ENCODE peak calls at places on chromosomes 4 and X, in ten cellular contexts. One of them, this sample, is unnamed.

GRCh38 chr4:70515342-70516245 is 2.8 kb upstream of the AMTN start:
- DNase-seq in WERI-Rb-1: no peak
- DNase-seq in sigmoid colon: no peak
- DNase-seq in tibial nerve: no peak
- DNase-seq in adrenal gland: no peak
- DNase-seq in RWPE2: no peak
- DNase-seq in pancreas: no peak
- DNase-seq in AG09319: no peak
- DNase-seq in activated B cell treated with CpG ODN at 0.5 μM for 24 hours: no peak
- DNase-seq in Peyer's patch: no peak
- DNase-seq in this sample: no peak

GRCh38 chr4:15938182-15938581 is 358 bp downstream of the FGFBP1 start:
- DNase-seq in WERI-Rb-1: no peak
- DNase-seq in sigmoid colon: no peak
- DNase-seq in tibial nerve: no peak
- DNase-seq in adrenal gland: no peak
- DNase-seq in RWPE2: peak; percentile 93
- DNase-seq in pancreas: peak; percentile 27
- DNase-seq in AG09319: no peak
- DNase-seq in activated B cell treated with CpG ODN at 0.5 μM for 24 hours: no peak
- DNase-seq in Peyer's patch: peak; percentile 86
- DNase-seq in this sample: no peak

GRCh38 chrX:106917830-106918500 is 2.2 kb upstream of the CLDN2 start:
- DNase-seq in WERI-Rb-1: no peak
- DNase-seq in sigmoid colon: no peak
- DNase-seq in tibial nerve: no peak
- DNase-seq in adrenal gland: peak; percentile 59
- DNase-seq in RWPE2: no peak
- DNase-seq in pancreas: peak; percentile 50
- DNase-seq in AG09319: no peak
- DNase-seq in activated B cell treated with CpG ODN at 0.5 μM for 24 hours: no peak
- DNase-seq in Peyer's patch: no peak
- DNase-seq in this sample: no peak

GRCh38 chrX:139971394-139971749 is 6.1 kb upstream of the CXorf66 start:
- DNase-seq in WERI-Rb-1: no peak
- DNase-seq in sigmoid colon: no peak
- DNase-seq in tibial nerve: no peak
- DNase-seq in adrenal gland: no peak
- DNase-seq in RWPE2: no peak
- DNase-seq in pancreas: no peak
- DNase-seq in AG09319: no peak
- DNase-seq in activated B cell treated with CpG ODN at 0.5 μM for 24 hours: no peak
- DNase-seq in Peyer's patch: no peak
- DNase-seq in this sample: no peak

GRCh38 chrX:130170752-130171445 is 863 bp upstream of the RAB33A start:
- DNase-seq in WERI-Rb-1: no peak
- DNase-seq in sigmoid colon: no peak
- DNase-seq in tibial nerve: no peak
- DNase-seq in adrenal gland: peak; percentile 46
- DNase-seq in RWPE2: no peak
- DNase-seq in pancreas: no peak
- DNase-seq in AG09319: no peak
- DNase-seq in activated B cell treated with CpG ODN at 0.5 μM for 24 hours: peak; percentile 38
- DNase-seq in Peyer's patch: no peak
- DNase-seq in this sample: peak; percentile 73

GRCh38 chr4:102598759-102599379 is 97.7 kb downstream of the NFKB1 start:
- DNase-seq in WERI-Rb-1: no peak
- DNase-seq in sigmoid colon: no peak
- DNase-seq in tibial nerve: no peak
- DNase-seq in adrenal gland: no peak
- DNase-seq in RWPE2: no peak
- DNase-seq in pancreas: no peak
- DNase-seq in AG09319: no peak
- DNase-seq in activated B cell treated with CpG ODN at 0.5 μM for 24 hours: no peak
- DNase-seq in Peyer's patch: no peak
- DNase-seq in this sample: no peak

GRCh38 chr4:55819634-55820033 is at the start of gene EXOC1L:
- DNase-seq in WERI-Rb-1: no peak
- DNase-seq in sigmoid colon: no peak
- DNase-seq in tibial nerve: no peak
- DNase-seq in adrenal gland: no peak
- DNase-seq in RWPE2: no peak
- DNase-seq in pancreas: no peak
- DNase-seq in AG09319: no peak
- DNase-seq in activated B cell treated with CpG ODN at 0.5 μM for 24 hours: no peak
- DNase-seq in Peyer's patch: no peak
- DNase-seq in this sample: peak; percentile 75

GRCh38 chr4:178937130-178937529 is 1494.9 kb upstream of the AGA start:
- DNase-seq in WERI-Rb-1: no peak
- DNase-seq in sigmoid colon: no peak
- DNase-seq in tibial nerve: no peak
- DNase-seq in adrenal gland: no peak
- DNase-seq in RWPE2: no peak
- DNase-seq in pancreas: no peak
- DNase-seq in AG09319: no peak
- DNase-seq in activated B cell treated with CpG ODN at 0.5 μM for 24 hours: no peak
- DNase-seq in Peyer's patch: no peak
- DNase-seq in this sample: no peak

GRCh38 chr4:11079171-11079570 is 349.5 kb downstream of the HS3ST1 start:
- DNase-seq in WERI-Rb-1: no peak
- DNase-seq in sigmoid colon: no peak
- DNase-seq in tibial nerve: no peak
- DNase-seq in adrenal gland: no peak
- DNase-seq in RWPE2: no peak
- DNase-seq in pancreas: no peak
- DNase-seq in AG09319: no peak
- DNase-seq in activated B cell treated with CpG ODN at 0.5 μM for 24 hours: no peak
- DNase-seq in Peyer's patch: no peak
- DNase-seq in this sample: no peak

GRCh38 chr4:121048165-121048564 is 24.2 kb downstream of the NDNF start:
- DNase-seq in WERI-Rb-1: no peak
- DNase-seq in sigmoid colon: no peak
- DNase-seq in tibial nerve: no peak
- DNase-seq in adrenal gland: no peak
- DNase-seq in RWPE2: no peak
- DNase-seq in pancreas: no peak
- DNase-seq in AG09319: no peak
- DNase-seq in activated B cell treated with CpG ODN at 0.5 μM for 24 hours: no peak
- DNase-seq in Peyer's patch: no peak
- DNase-seq in this sample: no peak

GRCh38 chr4:6332042-6332668 is 62.5 kb downstream of the WFS1 start:
- DNase-seq in WERI-Rb-1: peak; percentile 71
- DNase-seq in sigmoid colon: no peak
- DNase-seq in tibial nerve: no peak
- DNase-seq in adrenal gland: peak; percentile 47
- DNase-seq in RWPE2: no peak
- DNase-seq in pancreas: peak; percentile 33
- DNase-seq in AG09319: no peak
- DNase-seq in activated B cell treated with CpG ODN at 0.5 μM for 24 hours: no peak
- DNase-seq in Peyer's patch: no peak
- DNase-seq in this sample: peak; percentile 81

GRCh38 chr4:129641179-129641578 is 545.2 kb downstream of the C4orf33 start:
- DNase-seq in WERI-Rb-1: peak; percentile 69
- DNase-seq in sigmoid colon: peak; percentile 71
- DNase-seq in tibial nerve: peak; percentile 32
- DNase-seq in adrenal gland: peak; percentile 85
- DNase-seq in RWPE2: no peak
- DNase-seq in pancreas: peak; percentile 71
- DNase-seq in AG09319: peak; percentile 3
- DNase-seq in activated B cell treated with CpG ODN at 0.5 μM for 24 hours: no peak
- DNase-seq in Peyer's patch: no peak
- DNase-seq in this sample: peak; percentile 69

DNA sequence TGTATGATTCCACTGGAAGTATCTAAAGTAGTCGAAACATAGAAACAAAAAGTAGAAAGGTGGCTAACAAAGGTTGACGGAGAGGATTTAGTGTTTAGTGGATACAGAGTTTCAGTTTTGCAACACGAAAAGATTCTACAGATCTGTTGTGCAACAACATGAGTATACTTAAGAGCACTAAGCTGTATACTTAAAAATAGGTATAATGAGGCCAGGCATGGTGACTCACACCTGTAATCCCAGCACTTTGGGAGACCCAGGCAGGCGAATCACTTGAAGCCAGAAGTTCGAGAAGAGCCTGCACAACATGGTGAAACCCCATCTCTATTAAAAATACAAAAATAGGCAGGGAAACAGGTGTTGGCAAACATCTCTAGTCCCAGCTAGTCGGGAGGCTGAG is 7.9 kb upstream of the ATRX start:
- DNase-seq in WERI-Rb-1: no peak
- DNase-seq in sigmoid colon: no peak
- DNase-seq in tibial nerve: no peak
- DNase-seq in adrenal gland: no peak
- DNase-seq in RWPE2: no peak
- DNase-seq in pancreas: no peak
- DNase-seq in AG09319: no peak
- DNase-seq in activated B cell treated with CpG ODN at 0.5 μM for 24 hours: no peak
- DNase-seq in Peyer's patch: no peak
- DNase-seq in this sample: no peak
- TF ChIP-seq CTCF in WERI-Rb-1: no peak
- TF ChIP-seq CTCF in sigmoid colon: no peak
- TF ChIP-seq CTCF in tibial nerve: no peak
- TF ChIP-seq CTCF in adrenal gland: no peak
- TF ChIP-seq CTCF in RWPE2: no peak
- TF ChIP-seq CTCF in pancreas: no peak
- TF ChIP-seq CTCF in AG09319: no peak
- TF ChIP-seq CTCF in activated B cell treated with CpG ODN at 0.5 μM for 24 hours: no peak
- TF ChIP-seq CTCF in Peyer's patch: no peak
- TF ChIP-seq CTCF in this sample: no peak

GRCh38 chr4:107760281-107760947 is 40.4 kb upstream of the PAPSS1 start:
- DNase-seq in WERI-Rb-1: no peak
- DNase-seq in sigmoid colon: no peak
- DNase-seq in tibial nerve: peak; percentile 16
- DNase-seq in adrenal gland: no peak
- DNase-seq in RWPE2: no peak
- DNase-seq in pancreas: peak; percentile 58
- DNase-seq in AG09319: no peak
- DNase-seq in activated B cell treated with CpG ODN at 0.5 μM for 24 hours: no peak
- DNase-seq in Peyer's patch: peak; percentile 74
- DNase-seq in this sample: peak; percentile 19
- TF ChIP-seq CTCF in WERI-Rb-1: no peak
- TF ChIP-seq CTCF in sigmoid colon: no peak
- TF ChIP-seq CTCF in tibial nerve: peak; percentile 27
- TF ChIP-seq CTCF in adrenal gland: no peak
- TF ChIP-seq CTCF in RWPE2: peak; percentile 67
- TF ChIP-seq CTCF in pancreas: no peak
- TF ChIP-seq CTCF in AG09319: peak; percentile 13
- TF ChIP-seq CTCF in activated B cell treated with CpG ODN at 0.5 μM for 24 hours: no peak
- TF ChIP-seq CTCF in Peyer's patch: peak; percentile 61
- TF ChIP-seq CTCF in this sample: peak; percentile 9

GRCh38 chr4:74041418-74041817 is 2.9 kb upstream of the CXCL3 start:
- DNase-seq in WERI-Rb-1: no peak
- DNase-seq in sigmoid colon: no peak
- DNase-seq in tibial nerve: no peak
- DNase-seq in adrenal gland: no peak
- DNase-seq in RWPE2: no peak
- DNase-seq in pancreas: no peak
- DNase-seq in AG09319: no peak
- DNase-seq in activated B cell treated with CpG ODN at 0.5 μM for 24 hours: no peak
- DNase-seq in Peyer's patch: no peak
- DNase-seq in this sample: no peak

GRCh38 chr4:74039065-74039763 is 725 bp upstream of the CXCL3 start:
- DNase-seq in WERI-Rb-1: no peak
- DNase-seq in sigmoid colon: no peak
- DNase-seq in tibial nerve: no peak
- DNase-seq in adrenal gland: no peak
- DNase-seq in RWPE2: no peak
- DNase-seq in pancreas: no peak
- DNase-seq in AG09319: no peak
- DNase-seq in activated B cell treated with CpG ODN at 0.5 μM for 24 hours: no peak
- DNase-seq in Peyer's patch: no peak
- DNase-seq in this sample: no peak

GRCh38 chr4:74037076-74037475 is 1.4 kb downstream of the CXCL3 start:
- DNase-seq in WERI-Rb-1: peak; percentile 13
- DNase-seq in sigmoid colon: no peak
- DNase-seq in tibial nerve: no peak
- DNase-seq in adrenal gland: no peak
- DNase-seq in RWPE2: no peak
- DNase-seq in pancreas: no peak
- DNase-seq in AG09319: no peak
- DNase-seq in activated B cell treated with CpG ODN at 0.5 μM for 24 hours: no peak
- DNase-seq in Peyer's patch: no peak
- DNase-seq in this sample: no peak

GRCh38 chr4:74042681-74043080 is 4.2 kb upstream of the CXCL3 start:
- DNase-seq in WERI-Rb-1: no peak
- DNase-seq in sigmoid colon: no peak
- DNase-seq in tibial nerve: no peak
- DNase-seq in adrenal gland: no peak
- DNase-seq in RWPE2: no peak
- DNase-seq in pancreas: peak; percentile 21
- DNase-seq in AG09319: no peak
- DNase-seq in activated B cell treated with CpG ODN at 0.5 μM for 24 hours: no peak
- DNase-seq in Peyer's patch: no peak
- DNase-seq in this sample: no peak

DNA sequence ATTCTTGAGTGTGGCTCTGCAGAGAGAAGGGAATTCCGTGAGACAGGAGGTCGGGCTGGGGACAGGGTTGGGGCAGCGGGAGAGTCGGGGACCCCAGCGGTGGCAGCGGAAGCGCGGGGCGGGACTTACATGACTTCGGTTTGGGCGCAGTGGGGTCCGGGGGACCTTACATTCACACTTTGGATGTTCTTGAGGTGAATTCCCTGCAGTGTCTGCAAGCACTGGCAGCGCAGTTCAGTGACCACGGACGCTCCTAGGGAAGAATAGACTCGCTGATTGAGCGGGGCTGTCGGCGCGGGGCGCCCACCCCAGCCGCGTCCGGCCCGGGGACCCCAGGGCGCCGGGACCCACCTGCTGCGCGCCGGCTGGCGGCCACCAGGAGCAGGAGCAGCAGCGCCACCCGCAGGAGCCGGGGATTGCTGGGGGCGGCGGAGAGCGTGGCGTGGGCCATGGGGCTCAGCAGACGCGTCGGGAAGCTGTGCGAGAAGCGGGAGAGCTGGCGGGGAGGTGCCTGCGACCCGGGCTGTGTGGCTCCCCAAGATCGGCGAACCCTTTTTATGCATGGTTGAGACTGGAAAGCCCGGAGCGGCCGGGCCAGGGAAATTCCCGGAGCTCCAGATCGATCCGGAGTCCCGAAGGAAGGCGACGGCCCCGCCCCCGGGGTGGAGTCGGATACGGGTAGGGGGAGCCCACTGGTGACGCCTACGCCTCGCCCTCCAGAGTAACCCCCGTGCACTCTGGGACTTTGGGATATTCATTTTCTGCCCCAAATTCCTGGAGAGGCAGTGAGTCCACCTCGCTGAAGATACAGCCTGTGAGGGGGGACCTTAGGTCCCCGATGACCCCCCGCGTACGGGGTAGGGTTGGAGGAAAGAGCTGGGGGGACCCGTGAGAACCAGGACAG is at the start of gene CXCL3:
- DNase-seq in WERI-Rb-1: peak; percentile 76
- DNase-seq in sigmoid colon: peak; percentile 79
- DNase-seq in tibial nerve: peak; percentile 35
- DNase-seq in adrenal gland: peak; percentile 67
- DNase-seq in RWPE2: peak; percentile 84
- DNase-seq in pancreas: peak; percentile 75
- DNase-seq in AG09319: no peak
- DNase-seq in activated B cell treated with CpG ODN at 0.5 μM for 24 hours: peak; percentile 16
- DNase-seq in Peyer's patch: peak; percentile 85
- DNase-seq in this sample: peak; percentile 77
- TF ChIP-seq CTCF in WERI-Rb-1: peak; percentile 32
- TF ChIP-seq CTCF in sigmoid colon: no peak
- TF ChIP-seq CTCF in tibial nerve: peak; percentile 66
- TF ChIP-seq CTCF in adrenal gland: no peak
- TF ChIP-seq CTCF in RWPE2: peak; percentile 74
- TF ChIP-seq CTCF in pancreas: no peak
- TF ChIP-seq CTCF in AG09319: no peak
- TF ChIP-seq CTCF in activated B cell treated with CpG ODN at 0.5 μM for 24 hours: no peak
- TF ChIP-seq CTCF in Peyer's patch: peak; percentile 63
- TF ChIP-seq CTCF in this sample: no peak

GRCh38 chrX:101415180-101416130 is 7.4 kb downstream of the HNRNPH2 start:
- DNase-seq in WERI-Rb-1: peak; percentile 22
- DNase-seq in sigmoid colon: no peak
- DNase-seq in tibial nerve: no peak
- DNase-seq in adrenal gland: peak; percentile 44
- DNase-seq in RWPE2: no peak
- DNase-seq in pancreas: peak; percentile 30
- DNase-seq in AG09319: peak; percentile 59
- DNase-seq in activated B cell treated with CpG ODN at 0.5 μM for 24 hours: no peak
- DNase-seq in Peyer's patch: no peak
- DNase-seq in this sample: no peak
- TF ChIP-seq CTCF in WERI-Rb-1: peak; percentile 52
- TF ChIP-seq CTCF in sigmoid colon: peak; percentile 23
- TF ChIP-seq CTCF in tibial nerve: peak; percentile 80
- TF ChIP-seq CTCF in adrenal gland: peak; percentile 62
- TF ChIP-seq CTCF in RWPE2: peak; percentile 62
- TF ChIP-seq CTCF in pancreas: peak; percentile 70
- TF ChIP-seq CTCF in AG09319: peak; percentile 76
- TF ChIP-seq CTCF in activated B cell treated with CpG ODN at 0.5 μM for 24 hours: no peak
- TF ChIP-seq CTCF in Peyer's patch: peak; percentile 72
- TF ChIP-seq CTCF in this sample: peak; percentile 66